ENCODE peak calls at places on chromosomes 11 and 22, in six cellular contexts. G is transverse colon, F is brain microvascular endothelial cell, A is kidney epithelial cell, R is Peyer's patch, B is bronchial epithelial cell. M is an unnamed sample. For H3K27me3, the result is how much of the 10 kb centered on the place peaks cover.

GRCh38 chr11:12079726-12080556 is 30.4 kb upstream of the MICAL2 start:
- DNase-seq in G (peak), F (peak), A (peak), R (no peak), B (peak), M (peak)

GRCh38 chr11:14073821-14074529 is 111.5 kb downstream of the SPON1 start:
- DNase-seq in G (no peak), F (no peak), A (no peak), R (no peak), B (no peak), M (no peak)

GRCh38 chr11:100682247-100682969 is 4.7 kb upstream of the ARHGAP42 start:
- DNase-seq in G (no peak), F (no peak), A (no peak), R (no peak), B (peak), M (no peak)

GRCh38 chr22:38180841-38181452 is 683 bp downstream of the PLA2G6 start:
- DNase-seq in G (peak), F (no peak), A (no peak), R (peak), B (peak), M (peak)

GRCh38 chr11:61671527-61671926 is 8.7 kb upstream of the DAGLA start:
- DNase-seq in G (peak), F (no peak), A (no peak), R (no peak), B (peak), M (no peak)

GRCh38 chr11:70883973-70884688 is 368.2 kb downstream of the SHANK2 start:
- DNase-seq in G (no peak), F (no peak), A (no peak), R (no peak), B (no peak), M (no peak)

GRCh38 chr11:108654994-108655631 is 9.8 kb upstream of the DDX10 start:
- DNase-seq in G (peak), F (peak), A (no peak), R (no peak), B (peak), M (no peak)

GRCh38 chr11:17719028-17719939 is at the start of gene MYOD1:
- DNase-seq in G (no peak), F (no peak), A (no peak), R (no peak), B (no peak), M (no peak)

GRCh38 chr11:304915-305833 is 2.4 kb upstream of the IFITM2 start:
- DNase-seq in G (peak), F (peak), A (peak), R (peak), B (peak), M (peak)

GRCh38 chr11:36594316-36594989 is at the start of gene IFTAP:
- DNase-seq in G (peak), F (peak), A (peak), R (no peak), B (peak), M (peak)

GRCh38 chr11:3866206-3866605 is 10.7 kb downstream of the STIM1 start:
- DNase-seq in G (no peak), F (peak), A (no peak), R (no peak), B (peak), M (peak)

GRCh38 chr11:2860636-2861035 is 24.9 kb downstream of the CDKN1C start:
- DNase-seq in G (peak), F (peak), A (no peak), R (no peak), B (no peak), M (no peak)

GRCh38 chr11:2862950-2863618 is 22.5 kb downstream of the CDKN1C start:
- DNase-seq in G (no peak), F (no peak), A (no peak), R (no peak), B (no peak), M (no peak)

GRCh38 chr11:2859706-2860037 is 25.9 kb downstream of the CDKN1C start:
- DNase-seq in G (no peak), F (no peak), A (no peak), R (no peak), B (no peak), M (no peak)

GRCh38 chr11:2864890-2865289 is 20.7 kb downstream of the CDKN1C start:
- DNase-seq in G (no peak), F (no peak), A (no peak), R (no peak), B (no peak), M (no peak)

DNA sequence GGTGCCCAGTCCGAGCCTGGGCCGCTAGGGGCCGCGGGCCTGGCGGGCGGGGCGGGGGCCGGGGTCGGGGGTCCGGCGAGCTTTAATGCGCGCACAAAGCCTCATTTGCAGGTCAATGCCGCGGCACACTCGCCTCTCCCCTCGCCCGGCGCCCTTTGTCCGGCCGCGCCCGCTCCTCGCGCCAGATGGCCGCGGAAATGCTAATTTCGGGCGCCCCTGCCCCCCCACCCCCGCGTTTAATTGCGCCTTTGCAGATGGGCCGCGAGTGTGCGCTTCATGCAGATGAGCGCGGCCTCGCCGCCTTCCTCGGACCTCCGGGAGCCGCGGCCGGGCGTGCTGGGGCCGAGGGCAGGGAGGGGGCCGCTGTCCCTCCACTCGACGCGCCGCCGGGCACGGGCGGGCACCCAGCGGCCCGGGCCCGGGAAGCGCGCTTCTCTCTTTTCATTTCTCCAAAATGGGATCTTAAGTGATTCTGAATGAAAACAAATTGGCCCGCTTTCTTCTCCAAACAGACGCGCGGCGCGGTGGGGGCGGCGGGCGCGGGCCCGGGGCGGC is 23.1 kb downstream of the CDKN1C start:
- DNase-seq in G (no peak), F (no peak), A (no peak), R (no peak), B (no peak), M (no peak)
- TF ChIP-seq CTCF in G (no peak), F (no peak), A (no peak), R (no peak), B (no peak), M (no peak)

DNA sequence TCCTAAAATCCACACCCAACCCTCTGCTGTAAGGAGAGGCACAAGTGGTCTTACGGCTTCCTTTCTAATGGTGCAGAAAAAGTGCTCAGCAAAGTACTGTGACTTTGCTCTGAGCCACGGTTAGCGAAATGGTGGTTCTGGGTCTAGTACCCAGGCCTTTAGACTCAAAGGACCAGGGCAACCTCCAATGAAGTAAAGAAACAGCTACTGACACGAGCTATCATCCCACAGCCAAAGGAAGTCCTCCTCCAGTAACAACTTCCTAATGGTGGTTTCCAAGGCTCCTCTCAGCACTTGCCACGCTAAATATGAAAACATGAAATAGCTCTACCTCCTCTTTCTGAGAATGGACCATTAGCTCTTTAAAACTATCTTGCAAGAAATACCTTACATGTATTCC is 122.5 kb downstream of the ETS1 start:
- DNase-seq in G (no peak), F (no peak), A (no peak), R (no peak), B (no peak), M (no peak)
- H3K27me3 ChIP-seq in G (under half), F (under half), A (under half), R (under half), B (under half), M (under half)

GRCh38 chr11:78034623-78035022 is 11.5 kb upstream of the KCTD14 start:
- DNase-seq in G (no peak), F (no peak), A (no peak), R (no peak), B (no peak), M (no peak)
- TF ChIP-seq CTCF in G (no peak), F (no peak), A (no peak), R (no peak), B (no peak), M (no peak)

GRCh38 chr11:33375236-33375635 is 118.1 kb downstream of the HIPK3 start:
- DNase-seq in G (no peak), F (no peak), A (no peak), R (no peak), B (no peak), M (no peak)
- H3K27me3 ChIP-seq in G (half or more), F (under half), A (under half), R (under half), B (under half), M (under half)